ENCODE peak calls at places on chromosome 13, in nine cellular contexts. K is Peyer's patch, S is gastrocnemius medialis, M is upper lobe of left lung, U is IMR-90, T is esophagus squamous epithelium, C is right lobe of liver, H is transverse colon, V is HCT116. F is an unnamed sample. For H3K4me1, the result is how much of the 10 kb centered on the place peaks cover.

GRCh38 chr13:94311893-94312292 is 167.6 kb downstream of the DCT start:
- DNase-seq in T (no peak), M (no peak), V (no peak), S (no peak), U (peak), C (no peak), H (no peak), K (no peak), F (no peak)

GRCh38 chr13:112057736-112058518 is 9.0 kb upstream of the SOX1 start:
- DNase-seq in C (no peak), V (no peak), K (no peak), S (no peak), M (peak), U (no peak), T (no peak), H (no peak), F (no peak)

GRCh38 chr13:80339578-80339840 is 1.4 kb downstream of the SPRY2 start:
- DNase-seq in U (no peak), V (no peak), T (no peak), H (no peak), C (no peak), S (no peak), K (no peak), M (no peak), F (no peak)

GRCh38 chr13:99031725-99032298 is 53.9 kb upstream of the DOCK9 start:
- DNase-seq in V (no peak), S (no peak), C (no peak), T (no peak), H (no peak), U (no peak), K (no peak), M (no peak), F (no peak)

GRCh38 chr13:91722267-91722884 is 324.0 kb downstream of the GPC5 start:
- DNase-seq in T (no peak), U (peak), C (no peak), V (no peak), H (no peak), S (no peak), K (no peak), M (no peak), F (no peak)

GRCh38 chr13:99208845-99209527 is 8.3 kb downstream of the UBAC2 start:
- DNase-seq in T (no peak), K (no peak), U (no peak), V (no peak), M (no peak), H (no peak), C (no peak), S (no peak), F (no peak)

GRCh38 chr13:31321457-31321856 is 121.7 kb downstream of the B3GLCT start:
- DNase-seq in V (no peak), C (no peak), T (no peak), H (no peak), S (no peak), M (no peak), U (no peak), K (no peak), F (no peak)

GRCh38 chr13:19952850-19953249 is 5.7 kb upstream of the ZMYM2 start:
- DNase-seq in K (no peak), U (no peak), H (no peak), C (no peak), S (no peak), M (no peak), T (no peak), V (no peak), F (no peak)

GRCh38 chr13:81395368-81395767 is 1054.4 kb upstream of the SPRY2 start:
- DNase-seq in U (no peak), M (no peak), K (peak), S (no peak), H (peak), C (no peak), T (no peak), V (no peak), F (no peak)

GRCh38 chr13:34816118-34816517 is 126.0 kb upstream of the NBEA start:
- DNase-seq in M (no peak), H (no peak), C (no peak), T (no peak), V (no peak), U (no peak), S (no peak), K (no peak), F (no peak)

GRCh38 chr13:76336889-76337844 is 549.0 kb downstream of the KCTD12 start:
- DNase-seq in U (no peak), S (no peak), H (no peak), V (no peak), K (no peak), M (no peak), C (no peak), T (no peak), F (no peak)

GRCh38 chr13:63605962-63606361 is 2190.3 kb upstream of the PCDH20 start:
- DNase-seq in T (no peak), C (no peak), H (no peak), K (no peak), V (no peak), U (peak), S (no peak), M (no peak), F (no peak)

GRCh38 chr13:105069106-105069505 is 1466.4 kb downstream of the EFNB2 start:
- DNase-seq in S (no peak), C (no peak), V (no peak), U (peak), M (no peak), K (no peak), H (no peak), T (no peak), F (no peak)

GRCh38 chr13:112766336-112766735 is 76.5 kb downstream of the ATP11A start:
- DNase-seq in K (peak), M (no peak), S (no peak), C (no peak), U (no peak), H (no peak), V (no peak), T (no peak), F (no peak)

GRCh38 chr13:102872131-102872530 is 26.3 kb downstream of the ERCC5 start:
- DNase-seq in T (no peak), U (no peak), S (no peak), V (no peak), K (no peak), H (no peak), M (no peak), C (no peak), F (no peak)

GRCh38 chr13:40539954-40540706 is 126.3 kb downstream of the FOXO1 start:
- DNase-seq in U (peak), K (no peak), H (no peak), M (no peak), C (no peak), S (no peak), T (no peak), V (peak), F (no peak)

GRCh38 chr13:75656590-75656989 is 20.5 kb downstream of the LMO7 start:
- DNase-seq in H (no peak), S (no peak), U (peak), C (no peak), K (no peak), M (no peak), V (no peak), T (no peak), F (no peak)

GRCh38 chr13:74217816-74218215 is 83.6 kb upstream of the KLF12 start:
- DNase-seq in T (no peak), C (no peak), H (no peak), M (no peak), U (peak), S (no peak), V (no peak), K (no peak), F (no peak)

GRCh38 chr13:40508112-40508511 is 158.3 kb downstream of the FOXO1 start:
- DNase-seq in H (no peak), V (no peak), M (no peak), C (no peak), S (peak), U (no peak), T (no peak), K (no peak), F (no peak)

GRCh38 chr13:99922631-99923404 is 48.7 kb downstream of the ZIC5 start:
- DNase-seq in M (no peak), C (no peak), H (peak), K (peak), V (no peak), T (no peak), S (no peak), U (no peak), F (no peak)

GRCh38 chr13:103324641-103325040 is 258.4 kb upstream of the SLC10A2 start:
- DNase-seq in T (no peak), S (no peak), V (no peak), K (no peak), U (no peak), C (no peak), M (no peak), H (no peak), F (no peak)

GRCh38 chr13:106887686-106888085 is 319.7 kb upstream of the ARGLU1 start:
- DNase-seq in C (no peak), T (no peak), V (no peak), U (no peak), K (no peak), S (no peak), M (no peak), H (no peak), F (no peak)

GRCh38 chr13:20828540-20829364 is 55.0 kb upstream of the EEF1AKMT1 start:
- DNase-seq in T (no peak), V (peak), H (peak), S (no peak), K (no peak), C (no peak), U (peak), M (no peak), F (peak)

GRCh38 chr13:76440568-76440967 is 445.6 kb downstream of the KCTD12 start:
- DNase-seq in T (no peak), V (no peak), K (no peak), M (no peak), U (no peak), H (no peak), S (no peak), C (no peak), F (no peak)

GRCh38 chr13:66546534-66547379 is 683.4 kb downstream of the PCDH9 start:
- DNase-seq in T (no peak), M (no peak), K (no peak), S (no peak), C (no peak), V (no peak), H (no peak), U (peak), F (no peak)

GRCh38 chr13:99977912-99978780 is 3.4 kb upstream of the ZIC2 start:
- DNase-seq in K (no peak), T (no peak), M (peak), S (no peak), V (no peak), U (no peak), C (no peak), H (no peak), F (no peak)

GRCh38 chr13:109402976-109403375 is 383.4 kb downstream of the IRS2 start:
- DNase-seq in U (no peak), S (no peak), M (no peak), H (no peak), C (no peak), V (no peak), K (no peak), T (no peak), F (no peak)

GRCh38 chr13:60577761-60578160 is 180.7 kb downstream of the TDRD3 start:
- DNase-seq in H (no peak), T (no peak), M (no peak), C (no peak), U (no peak), S (no peak), V (no peak), K (no peak), F (no peak)

GRCh38 chr13:36736119-36736726 is 62.4 kb downstream of the SERTM1 start:
- DNase-seq in C (peak), K (no peak), T (no peak), S (no peak), U (peak), H (peak), M (no peak), V (peak), F (peak)

GRCh38 chr13:98992355-98992754 is 14.5 kb upstream of the DOCK9 start:
- DNase-seq in S (no peak), H (no peak), T (no peak), M (no peak), U (peak), K (no peak), V (no peak), C (no peak), F (no peak)

GRCh38 chr13:79481685-79482052 is 714 bp downstream of the NDFIP2 start:
- DNase-seq in S (no peak), T (no peak), M (no peak), U (no peak), V (no peak), H (peak), K (no peak), C (peak), F (no peak)

GRCh38 chr13:51797664-51798488 is 6.1 kb downstream of the DHRS12 start:
- DNase-seq in S (no peak), H (peak), U (peak), K (no peak), M (no peak), V (peak), C (peak), T (no peak), F (no peak)

GRCh38 chr13:75661443-75661842 is 25.3 kb downstream of the LMO7 start:
- DNase-seq in V (no peak), T (no peak), U (no peak), S (peak), C (no peak), K (no peak), H (no peak), M (no peak), F (no peak)

GRCh38 chr13:104650426-104650825 is 1584.2 kb upstream of the SLC10A2 start:
- DNase-seq in T (no peak), H (no peak), K (no peak), U (no peak), V (no peak), M (no peak), S (no peak), C (no peak), F (no peak)

DNA sequence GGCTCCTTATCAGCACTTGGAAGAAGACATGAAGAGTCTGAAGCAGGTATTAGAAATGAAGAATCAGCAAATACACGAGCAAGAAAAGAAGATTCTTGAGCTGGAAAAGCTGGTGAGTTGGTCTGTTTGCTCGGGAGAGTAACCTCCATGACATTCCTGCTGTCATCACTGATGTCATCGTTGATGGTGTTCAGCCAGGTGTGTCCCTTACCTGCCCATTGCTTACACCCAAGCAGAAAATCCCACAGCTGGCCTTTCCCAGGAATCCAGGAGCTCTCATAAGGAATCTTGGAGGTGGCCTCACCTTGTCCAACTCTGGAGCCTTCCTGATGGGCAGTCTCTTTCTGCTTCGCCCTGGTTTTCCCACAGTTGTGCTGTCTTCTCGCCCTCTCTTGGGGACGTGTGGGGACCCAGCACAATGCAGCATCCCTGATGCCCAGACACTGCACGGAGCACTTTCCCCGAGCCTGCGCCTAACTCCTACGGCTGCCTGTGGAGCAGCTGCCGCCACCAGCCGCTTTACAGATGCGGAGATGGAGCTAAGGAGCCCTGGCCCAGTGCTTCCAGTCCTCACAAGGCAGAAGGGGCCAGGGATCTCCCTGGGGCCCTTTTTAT is 97.0 kb downstream of the SLC7A1 start:
- DNase-seq in S (no peak), T (no peak), U (no peak), M (no peak), V (no peak), C (no peak), H (no peak), K (no peak), F (no peak)
- H3K4me1 ChIP-seq in S (under half), T (under half), U (under half), M (under half), V (under half), C (under half), H (under half), K (under half), F (under half)

DNA sequence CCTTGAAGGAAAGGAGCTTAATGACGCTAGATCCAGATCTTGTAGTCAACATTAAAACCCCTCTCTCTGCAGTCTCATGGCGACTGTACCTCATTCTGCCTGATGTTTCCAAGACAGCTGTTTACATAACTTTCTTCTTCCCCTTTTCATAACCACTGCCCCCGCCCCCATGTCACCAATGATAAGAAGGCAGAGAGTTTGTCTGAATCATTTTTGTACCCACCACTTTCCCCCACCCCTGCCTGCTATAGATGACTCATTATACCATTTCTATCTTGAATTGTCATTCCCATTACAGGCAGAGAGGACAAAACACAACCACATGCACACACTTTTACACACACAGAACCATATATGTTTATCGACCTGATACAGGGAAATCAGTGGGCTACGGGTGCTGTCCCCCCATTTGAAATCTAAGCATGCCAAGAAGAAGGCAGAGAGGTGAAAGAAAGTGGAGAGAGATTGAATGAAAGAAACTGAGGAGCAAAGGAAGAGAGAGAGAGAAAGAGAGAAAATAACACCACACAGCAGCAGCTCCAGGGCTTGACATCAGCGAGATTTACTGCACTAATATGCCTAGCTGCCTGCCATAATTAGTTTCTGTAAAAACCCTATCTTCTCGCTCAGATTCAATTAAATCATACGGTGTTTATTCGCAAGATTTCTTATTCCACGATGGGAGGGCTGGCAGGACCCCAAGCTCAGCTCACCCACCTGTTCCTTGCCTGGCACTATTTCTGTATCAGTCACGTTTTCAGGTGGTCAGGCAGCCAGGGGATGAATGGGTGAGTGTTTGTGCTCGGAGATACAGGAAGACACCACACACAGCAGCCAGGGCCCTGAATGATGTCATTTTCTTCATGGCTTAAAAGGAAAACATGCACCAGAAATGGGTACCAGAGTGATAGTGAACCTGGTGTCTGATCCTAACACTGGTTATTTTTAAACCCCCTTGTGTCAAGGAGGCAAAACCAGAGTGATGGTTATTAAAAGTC is 114.3 kb upstream of the SERP2 start:
- DNase-seq in C (no peak), M (no peak), U (peak), K (no peak), T (no peak), H (peak), V (no peak), S (peak), F (no peak)
- TF ChIP-seq POLR2A in C (no peak), M (no peak), U (no peak), K (no peak), T (no peak), H (no peak), V (no peak), S (no peak), F (no peak)

GRCh38 chr13:78030351-78030750 is 111.7 kb upstream of the EDNRB start:
- DNase-seq in M (no peak), K (no peak), C (no peak), H (no peak), V (no peak), T (no peak), S (no peak), U (no peak), F (no peak)

GRCh38 chr13:78032132-78032531 is 113.5 kb upstream of the EDNRB start:
- DNase-seq in M (no peak), S (no peak), K (no peak), U (no peak), V (no peak), H (no peak), T (no peak), C (no peak), F (no peak)

GRCh38 chr13:78024996-78025395 is 106.4 kb upstream of the EDNRB start:
- DNase-seq in V (no peak), K (no peak), H (no peak), T (no peak), U (no peak), C (no peak), S (no peak), M (no peak), F (no peak)

GRCh38 chr13:78028960-78029359 is 110.3 kb upstream of the EDNRB start:
- DNase-seq in M (no peak), K (no peak), T (no peak), C (no peak), U (no peak), V (no peak), S (no peak), H (no peak), F (no peak)

DNA sequence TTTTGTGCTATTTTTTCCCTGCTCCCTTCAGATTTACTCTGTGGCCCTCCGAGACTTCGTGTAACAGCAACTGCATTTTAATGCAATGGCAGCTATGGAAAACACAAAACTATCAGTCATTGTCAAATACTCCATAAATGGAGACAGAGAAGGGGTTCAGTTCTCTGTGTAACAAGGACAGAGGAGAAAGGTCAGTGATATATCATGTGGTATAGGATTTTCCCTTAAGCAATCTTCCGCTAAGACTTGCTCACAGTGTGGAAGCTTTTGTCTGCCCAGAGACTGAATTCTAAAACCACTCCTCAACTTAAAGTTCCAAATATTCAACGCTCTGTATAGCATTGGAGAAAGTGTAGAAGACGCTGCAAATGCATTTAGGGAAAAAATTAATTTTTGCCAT is 111.3 kb upstream of the EDNRB start:
- DNase-seq in M (no peak), C (no peak), H (no peak), S (no peak), K (no peak), V (no peak), T (no peak), U (no peak), F (no peak)
- H3K4me1 ChIP-seq in M (under half), C (under half), H (under half), S (under half), K (under half), V (under half), T (under half), U (under half), F (under half)

DNA sequence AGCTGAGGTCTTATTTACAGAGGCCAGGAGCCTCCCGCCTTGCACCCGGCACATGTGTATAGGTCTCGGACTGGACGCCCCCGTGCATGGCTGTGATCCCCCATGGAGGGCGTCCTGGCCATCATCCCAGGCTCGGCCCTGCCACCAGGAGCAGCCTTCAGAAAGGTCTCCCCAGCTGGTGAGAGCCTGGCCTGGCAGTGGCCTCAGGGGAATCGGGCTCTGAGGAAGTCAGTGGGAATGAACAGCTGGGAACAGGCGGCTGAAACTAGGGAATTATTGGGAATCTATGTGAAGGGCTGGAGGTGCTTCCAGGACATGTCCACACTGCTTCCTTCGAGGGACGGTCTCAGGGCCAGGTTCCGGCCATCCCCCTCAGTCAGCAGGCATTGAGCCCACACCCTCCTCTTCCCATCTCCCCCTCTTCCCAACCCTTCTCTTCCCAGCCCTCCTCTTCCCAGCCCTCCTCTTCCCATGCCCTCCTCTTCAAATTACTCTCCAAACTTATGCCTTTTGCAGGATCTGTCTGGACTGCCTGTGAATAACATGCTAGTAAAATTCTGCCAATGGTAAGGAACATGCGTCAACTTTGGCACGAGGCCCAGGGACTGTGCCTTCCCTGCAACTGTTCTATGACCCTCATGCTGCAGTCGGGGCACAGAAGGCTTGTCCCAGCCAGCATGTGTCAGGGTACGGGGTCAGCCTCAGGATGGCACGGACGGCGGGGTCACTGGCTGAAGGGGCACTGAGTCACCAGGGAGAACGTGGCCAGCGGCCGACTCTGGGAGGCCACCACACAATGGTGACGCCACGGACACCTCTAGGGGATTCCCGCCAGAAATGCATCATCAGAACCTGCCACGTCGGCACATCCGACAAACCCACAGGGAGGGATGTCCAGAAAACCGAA is 24.2 kb upstream of the C13orf46 start:
- DNase-seq in V (no peak), U (peak), T (no peak), K (no peak), M (peak), S (peak), C (peak), H (peak), F (peak)
- TF ChIP-seq POLR2A in V (no peak), U (no peak), T (no peak), K (no peak), M (no peak), S (no peak), C (no peak), H (no peak), F (no peak)

F was measured in ovary.